ENCODE peak calls at places on chromosomes 6 and 20, in eight cellular contexts. U, A, P, O, Q, N, K and S are unnamed samples.

GRCh38 chr6:99092009-99092408 is 144.3 kb upstream of the FBXL4 start:
- DNase-seq in U (no peak), A (no peak), P (no peak), O (no peak), Q (no peak), N (no peak), K (no peak), S (no peak)

GRCh38 chr20:58466729-58467571 is 48.2 kb downstream of the APCDD1L start:
- DNase-seq in U (no peak), A (no peak), P (no peak), O (no peak), Q (no peak), N (no peak), K (no peak), S (no peak)

GRCh38 chr20:34874094-34874654 is 1.5 kb upstream of the GGT7 start:
- DNase-seq in U (peak; percentile 89), A (peak; percentile 73), P (peak; percentile 66), O (peak; percentile 55), Q (peak; percentile 39), N (peak; percentile 92), K (peak; percentile 80), S (peak; percentile 65)

GRCh38 chr20:17619351-17620093 is 49.6 kb downstream of the DSTN start:
- DNase-seq in U (no peak), A (no peak), P (peak; percentile 1), O (no peak), Q (no peak), N (no peak), K (no peak), S (peak; percentile 16)

GRCh38 chr20:34922654-34923381 is 32.8 kb downstream of the GSS start:
- DNase-seq in U (peak; percentile 67), A (no peak), P (no peak), O (no peak), Q (no peak), N (peak; percentile 28), K (no peak), S (no peak)

GRCh38 chr6:31083742-31084354 is 28.5 kb downstream of the C6orf15 start:
- DNase-seq in U (peak; percentile 78), A (peak; percentile 68), P (peak; percentile 55), O (peak; percentile 50), Q (no peak), N (no peak), K (peak; percentile 56), S (no peak)

GRCh38 chr20:35560105-35560511 is 18.2 kb downstream of the ERGIC3 start:
- DNase-seq in U (no peak), A (no peak), P (no peak), O (no peak), Q (no peak), N (no peak), K (no peak), S (no peak)

GRCh38 chr6:109662192-109662591 is 28.8 kb downstream of the AK9 start:
- DNase-seq in U (no peak), A (no peak), P (no peak), O (no peak), Q (no peak), N (no peak), K (no peak), S (no peak)

GRCh38 chr6:128567029-128567428 is 46.6 kb upstream of the PTPRK start:
- DNase-seq in U (peak; percentile 7), A (no peak), P (no peak), O (no peak), Q (no peak), N (no peak), K (no peak), S (no peak)

GRCh38 chr6:156060013-156060412 is 604.4 kb upstream of the NOX3 start:
- DNase-seq in U (no peak), A (no peak), P (peak; percentile 5), O (no peak), Q (no peak), N (no peak), K (no peak), S (no peak)

GRCh38 chr20:36575066-36575743 is 1.8 kb downstream of the TGIF2 start:
- DNase-seq in U (peak; percentile 65), A (peak; percentile 34), P (peak; percentile 27), O (no peak), Q (no peak), N (peak; percentile 25), K (peak; percentile 56), S (peak; percentile 62)

GRCh38 chr6:88599561-88599960 is 363.9 kb downstream of the RNGTT start:
- DNase-seq in U (no peak), A (no peak), P (no peak), O (no peak), Q (no peak), N (no peak), K (no peak), S (no peak)

GRCh38 chr6:89289710-89290109 is 25.4 kb downstream of the GABRR2 start:
- DNase-seq in U (no peak), A (no peak), P (no peak), O (no peak), Q (no peak), N (no peak), K (no peak), S (no peak)

GRCh38 chr6:148005806-148006205 is 336.8 kb upstream of the SASH1 start:
- DNase-seq in U (no peak), A (no peak), P (no peak), O (no peak), Q (no peak), N (no peak), K (no peak), S (no peak)

GRCh38 chr6:7542878-7543394 is 1.5 kb downstream of the DSP start:
- DNase-seq in U (peak; percentile 19), A (no peak), P (no peak), O (no peak), Q (no peak), N (no peak), K (peak; percentile 83), S (peak; percentile 93)

GRCh38 chr20:19757973-19758887 is at the start of gene RIN2:
- DNase-seq in U (peak; percentile 93), A (no peak), P (peak; percentile 5), O (no peak), Q (peak; percentile 69), N (peak; percentile 89), K (peak; percentile 95), S (peak; percentile 91)

GRCh38 chr6:158619922-158620801 is 24.4 kb downstream of the DYNLT1 start:
- DNase-seq in U (no peak), A (no peak), P (no peak), O (no peak), Q (no peak), N (no peak), K (no peak), S (peak; percentile 12)